ENCODE peak calls at places on chromosomes 5 and 9, in eight cellular contexts. V is lung, T is neuronal stem cell, I is body of pancreas, W is cardiac fibroblast, S is MM.1S, J is mammary epithelial cell, A is fibroblast of pulmonary artery. D is an unnamed sample.

GRCh38 chr9:69671904-69672827 is at the start of gene APBA1:
- DNase-seq in J (peak), A (peak), I (peak), W (peak), T (peak), V (peak), S (peak), D (peak)

GRCh38 chr9:79809931-79810330 is 238.2 kb downstream of the TLE4 start:
- DNase-seq in T (no peak), V (no peak), A (peak), I (no peak), W (peak), J (peak), S (peak), D (no peak)

GRCh38 chr9:83708515-83709158 is 879 bp upstream of the UBQLN1 start:
- DNase-seq in A (peak), J (peak), S (peak), I (peak), T (no peak), W (peak), V (peak), D (peak)

GRCh38 chr5:141524604-141525597 is 36.0 kb downstream of the PCDHGC5 start:
- DNase-seq in A (peak), I (peak), S (peak), J (peak), T (peak), W (peak), V (peak), D (peak)

GRCh38 chr9:13971910-13972655 is 341.9 kb downstream of the NFIB start:
- DNase-seq in S (no peak), J (no peak), A (no peak), T (no peak), W (no peak), I (no peak), V (no peak), D (no peak)

GRCh38 chr5:37002176-37002751 is 125.7 kb downstream of the NIPBL start:
- DNase-seq in S (no peak), J (no peak), V (no peak), T (no peak), A (no peak), W (no peak), I (no peak), D (no peak)

GRCh38 chr5:163612358-163613149 is 107.1 kb downstream of the MAT2B start:
- DNase-seq in J (no peak), S (no peak), T (no peak), I (no peak), V (no peak), W (no peak), A (no peak), D (no peak)

GRCh38 chr5:527646-528591 is 3.7 kb upstream of the SLC9A3 start:
- DNase-seq in A (no peak), J (no peak), S (peak), I (no peak), V (no peak), T (no peak), W (no peak), D (no peak)

GRCh38 chr5:90227688-90228087 is 181.9 kb downstream of the CETN3 start:
- DNase-seq in T (no peak), A (no peak), W (no peak), J (no peak), V (no peak), I (no peak), S (no peak), D (peak)

GRCh38 chr5:102823441-102823874 is 68.4 kb downstream of the PAM start:
- DNase-seq in T (no peak), A (peak), I (no peak), J (no peak), W (peak), S (no peak), V (no peak), D (no peak)

GRCh38 chr9:33290994-33291397 is 680 bp downstream of the NFX1 start:
- DNase-seq in T (no peak), W (no peak), V (no peak), S (peak), I (no peak), J (no peak), A (no peak), D (no peak)

GRCh38 chr5:181220178-181220515 is 2.9 kb upstream of the TRIM41 start:
- DNase-seq in A (no peak), S (peak), V (no peak), J (no peak), T (no peak), I (no peak), W (no peak), D (no peak)

GRCh38 chr9:109974143-109974917 is 194.3 kb downstream of the PALM2AKAP2 start:
- DNase-seq in W (no peak), V (no peak), T (no peak), A (no peak), I (no peak), S (peak), J (no peak), D (no peak)

GRCh38 chr9:95104088-95104960 is 213.2 kb downstream of the FANCC start:
- DNase-seq in W (no peak), J (no peak), S (no peak), T (no peak), A (no peak), V (no peak), I (no peak), D (no peak)

GRCh38 chr9:137025120-137025966 is 2.7 kb downstream of the ABCA2 start:
- DNase-seq in W (no peak), A (no peak), V (no peak), S (peak), T (no peak), J (peak), I (peak), D (peak)

GRCh38 chr5:93072831-93073459 is 508.1 kb downstream of the NR2F1-AS1 start:
- DNase-seq in I (no peak), T (no peak), W (peak), J (peak), S (no peak), V (no peak), A (peak), D (no peak)
- H3K4me3 ChIP-seq in I (no peak), T (no peak), W (no peak), J (no peak), S (no peak), V (no peak), A (no peak), D (no peak)

GRCh38 chr9:113503131-113503541 is 39.6 kb downstream of the RGS3 start:
- DNase-seq in J (no peak), V (no peak), S (no peak), I (no peak), T (no peak), W (no peak), A (no peak), D (no peak)

GRCh38 chr9:113503613-113504230 is 40.2 kb downstream of the RGS3 start:
- DNase-seq in A (peak), T (no peak), J (no peak), W (peak), I (no peak), V (no peak), S (no peak), D (no peak)

GRCh38 chr9:113507256-113507655 is 43.7 kb downstream of the RGS3 start:
- DNase-seq in I (no peak), S (no peak), W (no peak), A (no peak), T (no peak), J (no peak), V (no peak), D (peak)

GRCh38 chr9:113505963-113506624 is 42.6 kb downstream of the RGS3 start:
- DNase-seq in I (no peak), S (no peak), V (no peak), J (no peak), T (peak), A (no peak), W (no peak), D (peak)

DNA sequence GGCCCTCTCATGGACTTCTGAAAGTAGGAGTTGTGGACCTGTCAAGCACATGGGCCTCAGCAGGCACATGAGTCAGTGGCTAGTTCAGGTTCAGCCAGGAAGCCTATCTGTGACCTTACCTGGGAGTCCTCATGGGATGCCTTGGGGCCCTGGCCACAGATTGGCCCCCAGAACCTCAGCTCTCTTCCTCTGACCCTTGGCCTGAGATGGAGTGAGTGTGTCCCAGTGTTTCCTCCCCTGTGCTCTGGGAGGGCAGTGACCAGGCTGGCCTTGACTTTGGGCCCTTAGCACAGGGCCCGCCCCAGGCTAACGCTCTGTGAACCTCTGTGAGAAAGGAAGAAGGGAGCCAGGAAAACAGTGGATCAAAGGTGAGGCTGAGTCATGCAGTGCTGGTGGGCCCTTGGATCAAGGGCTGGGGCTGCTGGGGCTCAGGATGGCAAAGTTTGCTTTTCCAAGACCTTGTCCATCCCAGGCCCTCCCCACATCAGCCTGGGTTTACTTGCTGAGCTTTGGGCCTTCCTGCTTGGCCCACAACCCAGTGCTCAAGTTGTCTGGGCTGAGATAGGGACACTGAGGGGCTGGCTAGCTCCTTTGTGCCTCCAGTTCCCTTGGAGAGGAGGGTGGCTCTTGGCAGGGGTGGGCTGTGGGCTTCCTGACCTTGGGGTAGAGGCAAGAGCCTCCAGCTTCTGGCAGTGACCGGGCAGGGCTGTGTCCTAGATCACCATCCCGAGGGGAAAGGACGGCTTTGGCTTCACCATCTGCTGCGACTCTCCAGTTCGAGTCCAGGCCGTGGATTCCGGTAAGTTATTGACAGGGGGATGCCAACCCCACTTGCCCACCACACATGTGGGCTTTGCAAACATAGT is 41.4 kb downstream of the RGS3 start:
- DNase-seq in W (no peak), I (no peak), S (no peak), J (no peak), A (peak), T (no peak), V (no peak), D (peak)
- H3K4me3 ChIP-seq in W (no peak), I (no peak), S (no peak), J (no peak), A (no peak), T (no peak), V (no peak), D (no peak)

GRCh38 chr5:92552206-92553160 is 1028.5 kb downstream of the NR2F1-AS1 start:
- DNase-seq in W (peak), A (peak), V (no peak), T (no peak), I (no peak), J (peak), S (no peak), D (no peak)
- H3K4me3 ChIP-seq in W (no peak), A (peak), V (no peak), T (no peak), I (no peak), J (peak), S (no peak), D (no peak)

DNA sequence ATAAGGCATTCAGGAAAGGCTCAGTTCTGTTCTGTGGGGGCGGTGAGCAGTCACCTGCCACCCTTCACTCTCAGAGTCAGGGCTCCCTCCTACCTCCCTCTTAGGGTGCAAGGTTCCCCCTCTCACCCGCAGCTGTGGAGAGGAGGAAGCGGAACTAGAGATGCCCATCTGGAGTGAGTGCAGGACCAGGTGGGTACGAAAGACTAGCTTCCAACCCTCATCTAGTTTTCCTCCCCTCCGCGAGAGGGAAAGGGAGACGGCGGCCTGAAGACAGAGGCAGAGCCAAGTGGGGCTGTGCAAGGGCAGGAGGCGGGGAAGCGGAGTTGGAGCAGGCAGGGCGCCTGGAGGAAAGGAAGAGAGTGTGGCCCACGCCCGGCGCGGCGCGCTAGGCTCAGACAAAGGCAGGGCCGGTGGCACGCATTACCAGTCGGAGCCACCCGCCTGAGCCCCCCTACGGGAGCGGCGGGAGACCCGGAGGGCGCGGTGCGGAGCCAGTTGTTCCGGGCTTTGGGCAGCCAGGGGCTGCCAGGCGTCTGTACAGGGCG is 7.3 kb downstream of the PRR7 start:
- DNase-seq in S (no peak), W (no peak), J (no peak), I (no peak), V (no peak), A (no peak), T (no peak), D (no peak)
- H3K4me3 ChIP-seq in S (peak), W (peak), J (peak), I (no peak), V (no peak), A (peak), T (no peak), D (no peak)

DNA sequence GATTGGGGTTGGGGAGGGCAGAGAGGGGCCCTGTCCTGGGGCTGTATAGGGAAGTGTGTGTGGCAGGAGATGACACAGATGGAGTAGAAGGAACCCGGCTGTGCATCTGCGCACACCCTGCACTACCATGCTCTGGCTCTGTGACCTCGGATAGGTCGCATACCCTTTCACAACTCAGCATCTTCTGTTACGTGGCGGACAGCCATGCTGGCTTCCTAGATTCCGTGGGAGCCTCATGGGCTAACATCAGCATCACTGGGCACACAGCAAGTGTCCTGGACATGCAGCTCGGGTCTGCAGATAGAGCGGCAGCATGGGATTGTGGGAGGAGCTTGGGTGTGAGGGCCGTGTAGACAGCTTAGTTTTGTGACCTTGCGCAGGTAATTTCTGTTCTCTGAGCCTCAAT is 9.2 kb downstream of the ARPC5L start:
- DNase-seq in T (no peak), A (no peak), J (no peak), S (no peak), I (no peak), W (no peak), V (no peak), D (peak)
- H3K4me3 ChIP-seq in T (peak), A (peak), J (no peak), S (peak), I (no peak), W (no peak), V (no peak), D (no peak)

GRCh38 chr5:160001051-160001450 is 7.9 kb upstream of the TTC1 start:
- DNase-seq in T (no peak), W (no peak), S (no peak), V (no peak), J (no peak), I (no peak), A (no peak), D (no peak)
- H3K4me3 ChIP-seq in T (no peak), W (no peak), S (no peak), V (no peak), J (no peak), I (no peak), A (no peak), D (no peak)

D was measured in mucosa of descending colon.